ENCODE peak calls at places on chromosomes 16 and 17, in eight cellular contexts. Q, M, B, Z, R, G, L and P are unnamed samples. For H3K4me1 and H3K27me3, the result is how much of the 10 kb centered on the place peaks cover.

GRCh38 chr17:58224315-58224714 is 5.3 kb upstream of the MKS1 start:
- DNase-seq in G (no peak), B (no peak), Z (no peak), L (peak), M (no peak), R (no peak), Q (no peak), P (no peak)

GRCh38 chr16:27492588-27492979 is 57.1 kb downstream of the GTF3C1 start:
- DNase-seq in R (no peak), G (no peak), M (no peak), B (no peak), L (no peak), Q (no peak), Z (no peak), P (no peak)

GRCh38 chr17:61474934-61475333 is 22.7 kb downstream of the TBX4 start:
- DNase-seq in Q (no peak), L (no peak), G (no peak), M (no peak), R (peak), B (no peak), Z (no peak), P (no peak)

GRCh38 chr16:3780570-3780969 is 63.2 kb upstream of the TRAP1 start:
- DNase-seq in M (no peak), R (no peak), B (no peak), G (no peak), Z (no peak), L (peak), Q (no peak), P (peak)

GRCh38 chr17:73831699-73832098 is 187.5 kb upstream of the SDK2 start:
- DNase-seq in L (no peak), B (no peak), G (no peak), Z (no peak), Q (no peak), M (no peak), R (no peak), P (no peak)

GRCh38 chr17:52283872-52284271 is 125.4 kb upstream of the CA10 start:
- DNase-seq in Q (no peak), R (no peak), L (no peak), B (no peak), M (no peak), G (no peak), Z (no peak), P (no peak)

GRCh38 chr17:56319531-56319930 is 166.3 kb downstream of the ANKFN1 start:
- DNase-seq in L (peak), M (no peak), R (no peak), Q (no peak), B (peak), G (no peak), Z (no peak), P (peak)

GRCh38 chr16:684961-685696 is 995 bp upstream of the JMJD8 start:
- DNase-seq in Z (peak), L (no peak), B (no peak), R (peak), G (no peak), Q (no peak), M (no peak), P (no peak)

GRCh38 chr16:53817117-53817516 is 113.2 kb downstream of the FTO start:
- DNase-seq in Z (no peak), B (no peak), Q (no peak), G (peak), R (no peak), M (no peak), L (peak), P (no peak)

GRCh38 chr17:71117461-71117860 is 948.1 kb downstream of the KCNJ2 start:
- DNase-seq in L (no peak), M (no peak), B (no peak), R (no peak), G (no peak), Q (no peak), Z (no peak), P (no peak)

GRCh38 chr17:8138366-8138671 is 13.9 kb downstream of the PER1 start:
- DNase-seq in Z (no peak), M (no peak), L (no peak), R (no peak), B (no peak), G (no peak), Q (no peak), P (no peak)

GRCh38 chr17:73436966-73437365 is 125.2 kb upstream of the CDC42EP4 start:
- DNase-seq in Q (no peak), L (peak), G (no peak), R (no peak), Z (no peak), B (no peak), M (no peak), P (no peak)

GRCh38 chr16:3509470-3509928 is 8.7 kb downstream of the CLUAP1 start:
- DNase-seq in M (no peak), B (no peak), Q (peak), Z (peak), L (no peak), G (peak), R (no peak), P (peak)

GRCh38 chr16:3716831-3717234 is 491 bp downstream of the TRAP1 start:
- DNase-seq in Q (peak), B (no peak), L (peak), Z (no peak), G (no peak), M (peak), R (peak), P (peak)

GRCh38 chr16:3767333-3767977 is 50.1 kb upstream of the TRAP1 start:
- DNase-seq in Z (no peak), B (no peak), M (peak), R (no peak), Q (no peak), G (no peak), L (no peak), P (no peak)

GRCh38 chr16:66065869-66066403 is 300.6 kb upstream of the CDH5 start:
- DNase-seq in G (no peak), Z (no peak), L (no peak), Q (no peak), B (no peak), R (no peak), M (no peak), P (no peak)

GRCh38 chr16:1159973-1160772 is 7.3 kb downstream of the CACNA1H start:
- DNase-seq in M (peak), G (peak), Q (peak), Z (peak), B (peak), L (no peak), R (peak), P (no peak)

GRCh38 chr16:53055603-53056527 is 1.1 kb downstream of the CHD9 start:
- DNase-seq in R (peak), G (peak), Q (peak), M (peak), L (peak), Z (peak), B (peak), P (peak)

GRCh38 chr17:17549732-17550366 is 41.7 kb downstream of the PEMT start:
- DNase-seq in Z (no peak), G (no peak), Q (no peak), L (no peak), R (no peak), M (no peak), B (no peak), P (no peak)

GRCh38 chr17:56918916-56919315 is 5.1 kb upstream of the TRIM25 start:
- DNase-seq in M (no peak), Z (no peak), Q (no peak), B (no peak), L (peak), G (no peak), R (no peak), P (peak)

GRCh38 chr17:68329331-68329730 is 38.0 kb downstream of the ARSG start:
- DNase-seq in R (no peak), Z (no peak), L (no peak), M (no peak), Q (no peak), B (no peak), G (no peak), P (no peak)

GRCh38 chr17:57861000-57861736 is 11.3 kb upstream of the MRPS23 start:
- DNase-seq in G (peak), R (peak), M (peak), L (peak), Z (no peak), B (peak), Q (peak), P (peak)

GRCh38 chr17:47811709-47812108 is 9.9 kb downstream of the OSBPL7 start:
- DNase-seq in R (no peak), Z (no peak), B (no peak), L (no peak), M (no peak), Q (no peak), G (no peak), P (no peak)

GRCh38 chr17:7858487-7858832 is 657 bp downstream of the CYB5D1 start:
- DNase-seq in M (peak), Q (peak), Z (peak), R (peak), B (no peak), L (peak), G (peak), P (peak)

GRCh38 chr17:49556183-49556943 is 19.3 kb upstream of the NXPH3 start:
- DNase-seq in Q (peak), Z (peak), L (peak), B (peak), G (peak), M (peak), R (peak), P (peak)

GRCh38 chr17:79214459-79214858 is 139.8 kb downstream of the ENGASE start:
- DNase-seq in R (no peak), Q (no peak), M (no peak), L (no peak), G (no peak), B (no peak), Z (no peak), P (no peak)

GRCh38 chr17:8052256-8053252 is 13.7 kb downstream of the ALOX15B start:
- DNase-seq in G (no peak), Q (no peak), L (no peak), M (no peak), B (no peak), Z (no peak), R (no peak), P (no peak)

GRCh38 chr17:48031966-48032365 is 5.6 kb downstream of the COPZ2 start:
- DNase-seq in L (no peak), R (no peak), Z (peak), G (no peak), Q (no peak), M (no peak), B (no peak), P (no peak)

GRCh38 chr17:63692195-63692816 is 7.6 kb downstream of the LIMD2 start:
- DNase-seq in Q (no peak), Z (no peak), B (no peak), M (no peak), G (no peak), R (no peak), L (no peak), P (no peak)

GRCh38 chr17:40312893-40313659 is 4.1 kb downstream of the RARA start:
- DNase-seq in B (no peak), G (no peak), L (no peak), Q (no peak), Z (no peak), R (no peak), M (no peak), P (no peak)

GRCh38 chr17:40310882-40311391 is 2.0 kb downstream of the RARA start:
- DNase-seq in M (peak), Z (no peak), B (no peak), Q (no peak), L (no peak), G (peak), R (no peak), P (no peak)

GRCh38 chr17:40312131-40312731 is 3.3 kb downstream of the RARA start:
- DNase-seq in Q (peak), Z (no peak), L (no peak), M (no peak), R (no peak), G (peak), B (no peak), P (no peak)

GRCh38 chr17:40309938-40310510 is 1.0 kb downstream of the RARA start:
- DNase-seq in G (no peak), B (no peak), L (no peak), Z (no peak), M (peak), R (peak), Q (no peak), P (no peak)

DNA sequence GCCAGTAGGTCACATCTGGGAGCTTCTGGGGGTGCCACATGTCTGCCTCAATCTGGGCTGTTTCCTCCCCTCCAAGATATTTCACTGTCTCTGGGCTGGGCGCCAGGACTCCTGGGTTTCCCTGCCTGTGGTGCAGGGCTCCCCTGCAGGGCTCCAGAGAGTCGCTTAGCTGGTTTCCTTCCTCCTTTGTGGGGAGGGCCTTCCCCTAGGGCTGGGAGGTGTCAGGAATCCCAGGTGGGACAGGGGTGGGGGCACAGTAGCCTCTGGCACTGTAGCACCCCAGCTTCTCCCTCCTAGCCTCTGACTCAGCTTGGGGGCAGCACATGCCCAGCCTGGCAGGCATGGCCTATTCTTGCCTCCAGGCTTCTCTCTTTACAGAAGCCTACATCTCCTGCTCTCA is 2.6 kb downstream of the RARA start:
- DNase-seq in Z (peak), Q (peak), G (peak), B (no peak), M (no peak), L (no peak), R (no peak), P (no peak)
- H3K4me3 ChIP-seq in Z (no peak), Q (no peak), G (no peak), B (no peak), M (no peak), L (no peak), R (no peak), P (no peak)

GRCh38 chr17:76657505-76658386 is 14.2 kb upstream of the ST6GALNAC1 start:
- DNase-seq in B (no peak), Q (peak), R (peak), L (no peak), M (no peak), G (no peak), Z (no peak), P (peak)

GRCh38 chr17:76658387-76658705 is 14.8 kb upstream of the ST6GALNAC1 start:
- DNase-seq in L (no peak), M (no peak), Q (no peak), G (no peak), Z (no peak), B (no peak), R (peak), P (no peak)

GRCh38 chr17:76650505-76650904 is 6.9 kb upstream of the ST6GALNAC1 start:
- DNase-seq in B (no peak), L (no peak), Z (no peak), M (no peak), R (no peak), Q (no peak), G (no peak), P (peak)

GRCh38 chr17:76659928-76660614 is 16.5 kb upstream of the ST6GALNAC1 start:
- DNase-seq in G (peak), R (peak), Q (peak), B (no peak), M (no peak), L (peak), Z (no peak), P (peak)

DNA sequence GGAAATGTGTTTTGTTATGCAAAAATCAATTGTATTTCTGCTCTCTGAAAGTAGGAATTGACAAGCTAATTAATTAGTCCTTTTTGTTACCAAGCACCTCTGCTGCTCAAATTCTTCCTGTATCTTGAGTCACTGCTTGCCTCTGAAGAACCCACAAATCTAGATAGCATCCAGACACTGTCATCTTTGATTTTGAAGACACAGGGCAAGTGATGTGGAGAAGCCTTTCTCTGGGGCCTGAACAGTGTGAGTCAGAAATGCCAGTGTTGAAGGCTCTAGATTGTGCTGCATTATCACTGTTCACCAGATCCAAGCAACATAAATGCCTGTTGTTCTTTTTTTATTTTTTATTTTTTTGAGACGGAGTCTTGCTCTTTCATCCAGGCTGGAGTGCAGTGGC is 10.9 kb upstream of the ST6GALNAC1 start:
- DNase-seq in G (no peak), R (no peak), B (no peak), Z (no peak), L (peak), Q (no peak), M (no peak), P (no peak)
- H3K4me1 ChIP-seq in G (under half), R (under half), B (under half), Z (under half), L (under half), Q (under half), M (under half), P (under half)

GRCh38 chr17:76142044-76143041 is 1.3 kb upstream of the FOXJ1 start:
- DNase-seq in G (no peak), L (no peak), Q (no peak), B (no peak), M (no peak), R (no peak), Z (peak), P (no peak)

GRCh38 chr17:76139261-76139752 is 1.7 kb downstream of the FOXJ1 start:
- DNase-seq in M (no peak), L (no peak), Z (no peak), B (no peak), R (no peak), G (no peak), Q (no peak), P (no peak)

GRCh38 chr17:76140661-76141211 is 309 bp downstream of the FOXJ1 start:
- DNase-seq in B (no peak), Z (no peak), Q (no peak), G (no peak), R (no peak), M (no peak), L (no peak), P (no peak)

GRCh38 chr17:76139801-76140660 is 1.0 kb downstream of the FOXJ1 start:
- DNase-seq in Q (peak), Z (no peak), R (no peak), B (no peak), L (no peak), M (peak), G (no peak), P (no peak)

DNA sequence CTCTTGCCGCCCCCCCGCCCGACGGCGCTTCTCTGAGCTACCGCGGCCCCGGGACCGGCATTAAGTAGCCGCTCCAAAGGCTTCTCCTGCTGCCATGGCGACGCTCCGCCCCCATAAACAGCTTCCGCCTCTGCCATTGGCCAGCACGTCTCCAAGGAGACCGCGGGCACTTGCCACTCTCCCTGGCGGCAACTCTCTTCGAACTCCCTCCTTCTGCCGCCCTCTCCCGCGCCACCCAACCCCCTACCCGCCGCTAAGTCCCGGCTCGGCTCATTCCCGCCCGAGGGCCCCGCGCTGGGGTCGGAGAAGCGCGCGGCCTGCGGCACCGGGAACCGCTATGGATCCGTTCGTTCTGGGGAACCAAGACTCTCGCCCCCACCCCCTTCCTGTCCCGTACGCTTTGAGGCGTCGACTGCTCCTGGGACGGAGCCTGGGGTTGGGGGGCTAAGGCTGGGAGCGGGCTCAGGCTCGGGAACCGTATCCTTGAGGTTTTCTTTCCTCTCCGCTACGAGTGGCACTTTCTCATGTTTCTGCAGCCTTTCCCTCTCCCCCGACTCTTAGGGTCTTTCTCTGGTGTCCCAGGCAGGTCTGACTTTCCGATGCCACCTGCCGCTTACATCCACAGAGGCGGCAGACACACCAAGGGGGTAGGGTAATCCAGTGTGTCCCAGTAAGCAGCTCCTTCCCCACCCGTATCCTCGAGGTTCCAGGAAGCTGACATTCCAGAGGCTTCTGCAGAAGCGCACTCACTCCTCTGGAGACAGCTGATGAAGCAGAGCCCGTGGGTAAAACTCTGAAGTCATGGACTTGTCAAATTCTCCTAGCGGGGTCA is at the start of gene FOXJ1:
- DNase-seq in B (peak), Z (peak), Q (peak), R (peak), M (peak), G (peak), L (peak), P (peak)
- H3K27me3 ChIP-seq in B (under half), Z (under half), Q (under half), R (under half), M (under half), G (under half), L (half or more), P (under half)

GRCh38 chr16:67667817-67668494 is 1.3 kb downstream of the C16orf86 start:
- DNase-seq in G (peak), M (peak), R (peak), Z (peak), Q (peak), B (peak), L (peak), P (peak)
- H3K4me3 ChIP-seq in G (no peak), M (no peak), R (no peak), Z (peak), Q (no peak), B (peak), L (no peak), P (no peak)

GRCh38 chr16:68273459-68273858 is 9.1 kb downstream of the SLC7A6 start:
- DNase-seq in Q (no peak), R (no peak), Z (no peak), L (no peak), G (no peak), M (no peak), B (no peak), P (no peak)

GRCh38 chr16:68274441-68274840 is 10.1 kb downstream of the SLC7A6 start:
- DNase-seq in L (no peak), G (no peak), B (no peak), M (no peak), Q (no peak), Z (no peak), R (no peak), P (no peak)

GRCh38 chr16:68272501-68273209 is 8.3 kb downstream of the SLC7A6 start:
- DNase-seq in Z (no peak), G (no peak), B (peak), L (no peak), M (no peak), Q (peak), R (no peak), P (peak)

GRCh38 chr16:68275611-68276191 is 11.4 kb downstream of the SLC7A6 start:
- DNase-seq in L (no peak), Z (no peak), B (peak), Q (no peak), R (no peak), M (no peak), G (no peak), P (peak)

DNA sequence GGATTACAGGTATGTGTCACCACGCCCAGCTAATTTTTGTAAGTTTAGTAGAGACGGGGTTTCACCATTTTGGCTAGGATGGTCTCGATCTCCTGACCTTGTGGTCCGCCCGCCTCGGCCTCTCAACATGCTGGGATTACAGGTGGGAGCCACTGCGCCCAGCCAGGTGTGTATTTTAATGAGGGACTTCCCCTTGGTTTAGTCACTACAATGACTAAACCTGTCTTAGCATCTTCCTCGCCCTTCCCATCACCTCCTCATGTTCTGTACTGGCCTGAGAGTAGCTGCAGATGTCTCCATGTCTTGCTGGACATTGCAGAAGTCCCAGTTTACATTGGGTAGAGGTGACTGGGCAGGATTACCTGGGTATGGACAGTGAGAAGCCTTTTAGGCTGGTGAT is 9.6 kb downstream of the SLC7A6 start:
- DNase-seq in Q (no peak), L (no peak), G (no peak), B (no peak), M (no peak), R (no peak), Z (no peak), P (no peak)
- H3K4me1 ChIP-seq in Q (under half), L (under half), G (under half), B (under half), M (under half), R (half or more), Z (under half), P (under half)